ENCODE peak calls at places on chromosomes 5 and 9, in eight cellular contexts. G is epithelial cell of esophagus, W is spleen, O is Calu3, S is GM10248, M is glutamatergic neuron, N is BE2C, C is upper lobe of right lung. I is an unnamed sample.

GRCh38 chr5:179487145-179487544 is 63.2 kb upstream of the RUFY1 start:
- DNase-seq in O (no peak), C (no peak), W (peak), M (no peak), S (no peak), G (no peak), N (no peak), I (no peak)

GRCh38 chr5:4080370-4080769 is 484.7 kb downstream of the IRX1 start:
- DNase-seq in O (no peak), C (no peak), G (no peak), S (no peak), M (no peak), N (no peak), W (no peak), I (no peak)

GRCh38 chr5:134018154-134018985 is 13.6 kb upstream of the VDAC1 start:
- DNase-seq in W (peak), C (no peak), G (peak), N (no peak), O (peak), M (no peak), S (no peak), I (no peak)

GRCh38 chr5:52491071-52491828 is 296.5 kb upstream of the ITGA1 start:
- DNase-seq in C (no peak), W (no peak), M (peak), G (no peak), S (no peak), O (no peak), N (no peak), I (no peak)

GRCh38 chr9:18268381-18268780 is 205.6 kb upstream of the ADAMTSL1 start:
- DNase-seq in G (peak), S (no peak), M (no peak), N (no peak), C (no peak), O (peak), W (no peak), I (no peak)

GRCh38 chr5:143025376-143025775 is 255.2 kb downstream of the ARHGAP26 start:
- DNase-seq in G (no peak), N (no peak), S (no peak), O (no peak), W (no peak), C (no peak), M (no peak), I (no peak)

GRCh38 chr5:113776832-113777525 is 263.5 kb downstream of the YTHDC2 start:
- DNase-seq in G (no peak), O (peak), M (no peak), W (no peak), S (no peak), N (no peak), C (no peak), I (no peak)

GRCh38 chr5:175658299-175659145 is 651 bp downstream of the HRH2 start:
- DNase-seq in M (peak), N (no peak), G (no peak), C (no peak), O (no peak), W (peak), S (no peak), I (no peak)

GRCh38 chr9:16136961-16137360 is 584.1 kb downstream of the CCDC171 start:
- DNase-seq in M (no peak), O (no peak), S (no peak), N (no peak), G (no peak), W (no peak), C (no peak), I (no peak)

GRCh38 chr5:38556115-38556598 is 289 bp downstream of the LIFR start:
- DNase-seq in O (no peak), W (peak), C (no peak), G (no peak), N (no peak), M (no peak), S (no peak), I (no peak)

GRCh38 chr9:113963017-113963620 is 87.0 kb downstream of the ZNF618 start:
- DNase-seq in C (no peak), O (peak), W (no peak), M (peak), S (peak), N (peak), G (peak), I (peak)

GRCh38 chr5:32710859-32711692 is at the start of gene NPR3:
- DNase-seq in N (no peak), W (no peak), C (no peak), M (peak), G (peak), O (no peak), S (no peak), I (peak)

GRCh38 chr5:82164957-82165698 is 113.0 kb downstream of the RPS23 start:
- DNase-seq in S (no peak), O (peak), N (peak), C (no peak), G (peak), W (no peak), M (peak), I (no peak)

GRCh38 chr5:114448496-114448895 is 86.6 kb downstream of the KCNN2 start:
- DNase-seq in W (no peak), G (no peak), O (no peak), C (no peak), S (no peak), N (no peak), M (no peak), I (no peak)

GRCh38 chr5:177132504-177133118 is 962 bp upstream of the NSD1 start:
- DNase-seq in M (peak), N (peak), G (peak), W (peak), C (no peak), S (no peak), O (no peak), I (peak)

GRCh38 chr9:13939129-13939528 is 374.8 kb downstream of the NFIB start:
- DNase-seq in S (no peak), M (no peak), O (no peak), G (peak), C (no peak), W (no peak), N (no peak), I (no peak)

GRCh38 chr9:93112116-93112863 is 16.3 kb downstream of the CARD19 start:
- DNase-seq in G (no peak), C (peak), N (peak), O (no peak), M (peak), W (peak), S (no peak), I (no peak)

GRCh38 chr5:176152191-176152932 is 85.9 kb upstream of the SIMC1 start:
- DNase-seq in S (no peak), O (no peak), N (no peak), C (no peak), G (no peak), W (no peak), M (peak), I (no peak)

DNA sequence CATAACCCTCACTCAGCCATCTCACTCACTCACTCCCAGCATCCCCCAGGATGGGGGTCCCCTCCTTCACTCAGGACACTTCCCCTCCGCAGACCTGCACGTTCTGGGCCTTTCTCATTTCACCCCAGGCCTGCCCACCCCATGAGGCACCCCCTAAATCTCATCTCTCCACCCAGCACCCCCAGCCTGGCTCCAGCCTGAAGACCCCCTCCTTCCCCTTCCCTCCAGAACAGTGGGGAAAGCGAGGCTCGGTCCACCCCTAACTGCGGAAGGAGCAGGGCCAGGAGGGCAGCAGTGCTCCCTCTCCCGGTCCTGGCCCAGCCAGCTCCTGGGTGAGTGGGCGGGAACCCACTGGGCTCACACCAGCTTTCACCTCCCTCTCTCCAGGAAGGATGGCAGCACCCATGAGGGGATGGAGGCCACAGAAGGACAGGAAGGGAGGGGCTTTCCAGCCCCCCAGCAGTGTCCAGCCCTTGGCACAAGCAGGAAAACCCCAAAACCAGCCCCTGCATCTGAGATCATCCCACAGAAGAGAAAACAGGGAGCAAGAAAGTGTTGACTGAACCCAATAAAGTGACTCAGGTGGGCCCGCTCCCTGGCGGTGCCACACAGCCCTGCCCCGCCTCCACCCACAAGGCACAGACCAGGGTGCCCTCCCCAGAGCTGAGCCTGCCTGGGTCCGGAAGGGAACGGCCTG is 55.0 kb downstream of the LRSAM1 start:
- DNase-seq in M (no peak), O (no peak), C (peak), N (no peak), G (no peak), W (no peak), S (no peak), I (no peak)
- TF ChIP-seq CTCF in M (no peak), O (no peak), C (no peak), N (no peak), G (no peak), W (no peak), S (no peak), I (no peak)

GRCh38 chr9:130999265-130999623 is 9.7 kb upstream of the LAMC3 start:
- DNase-seq in G (no peak), C (no peak), O (no peak), N (no peak), M (no peak), S (no peak), W (no peak), I (no peak)

GRCh38 chr9:130996672-130997394 is 12.1 kb upstream of the LAMC3 start:
- DNase-seq in S (no peak), W (no peak), M (no peak), C (no peak), O (no peak), G (no peak), N (no peak), I (no peak)

GRCh38 chr9:130998596-130999264 is 10.2 kb upstream of the LAMC3 start:
- DNase-seq in C (no peak), S (no peak), G (peak), M (no peak), O (no peak), W (no peak), N (no peak), I (no peak)

GRCh38 chr9:130997395-130997684 is 11.6 kb upstream of the LAMC3 start:
- DNase-seq in O (no peak), G (no peak), S (no peak), C (no peak), N (no peak), M (no peak), W (no peak), I (no peak)

GRCh38 chr9:130997925-130998595 is 10.9 kb upstream of the LAMC3 start:
- DNase-seq in C (peak), S (peak), W (no peak), M (peak), N (peak), G (peak), O (peak), I (peak)
- TF ChIP-seq CTCF in C (peak), S (peak), W (peak), M (peak), N (peak), G (peak), O (peak), I (peak)

DNA sequence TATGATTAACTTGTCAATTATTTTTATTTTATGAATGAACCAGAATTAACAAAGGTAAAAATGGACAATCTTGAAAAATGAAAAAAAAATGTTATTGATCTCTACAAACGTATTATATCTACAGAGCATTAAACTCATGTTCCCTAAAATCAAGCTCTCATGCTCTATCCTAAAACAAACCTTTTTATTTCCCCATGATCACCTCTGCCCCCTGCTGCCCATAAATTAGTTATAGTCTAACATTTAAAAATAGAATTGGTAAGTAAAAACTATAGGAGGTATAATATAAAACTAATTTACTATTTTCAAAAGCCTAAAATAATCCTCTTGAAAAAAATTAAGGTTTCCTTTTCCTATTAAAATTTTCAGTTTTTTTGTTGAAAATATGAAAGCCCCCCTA is 168.0 kb upstream of the POU5F2 start:
- DNase-seq in G (peak), M (no peak), N (peak), C (no peak), W (no peak), S (no peak), O (peak), I (no peak)
- TF ChIP-seq CTCF in G (peak), M (no peak), N (peak), C (peak), W (no peak), S (no peak), O (no peak), I (no peak)

DNA sequence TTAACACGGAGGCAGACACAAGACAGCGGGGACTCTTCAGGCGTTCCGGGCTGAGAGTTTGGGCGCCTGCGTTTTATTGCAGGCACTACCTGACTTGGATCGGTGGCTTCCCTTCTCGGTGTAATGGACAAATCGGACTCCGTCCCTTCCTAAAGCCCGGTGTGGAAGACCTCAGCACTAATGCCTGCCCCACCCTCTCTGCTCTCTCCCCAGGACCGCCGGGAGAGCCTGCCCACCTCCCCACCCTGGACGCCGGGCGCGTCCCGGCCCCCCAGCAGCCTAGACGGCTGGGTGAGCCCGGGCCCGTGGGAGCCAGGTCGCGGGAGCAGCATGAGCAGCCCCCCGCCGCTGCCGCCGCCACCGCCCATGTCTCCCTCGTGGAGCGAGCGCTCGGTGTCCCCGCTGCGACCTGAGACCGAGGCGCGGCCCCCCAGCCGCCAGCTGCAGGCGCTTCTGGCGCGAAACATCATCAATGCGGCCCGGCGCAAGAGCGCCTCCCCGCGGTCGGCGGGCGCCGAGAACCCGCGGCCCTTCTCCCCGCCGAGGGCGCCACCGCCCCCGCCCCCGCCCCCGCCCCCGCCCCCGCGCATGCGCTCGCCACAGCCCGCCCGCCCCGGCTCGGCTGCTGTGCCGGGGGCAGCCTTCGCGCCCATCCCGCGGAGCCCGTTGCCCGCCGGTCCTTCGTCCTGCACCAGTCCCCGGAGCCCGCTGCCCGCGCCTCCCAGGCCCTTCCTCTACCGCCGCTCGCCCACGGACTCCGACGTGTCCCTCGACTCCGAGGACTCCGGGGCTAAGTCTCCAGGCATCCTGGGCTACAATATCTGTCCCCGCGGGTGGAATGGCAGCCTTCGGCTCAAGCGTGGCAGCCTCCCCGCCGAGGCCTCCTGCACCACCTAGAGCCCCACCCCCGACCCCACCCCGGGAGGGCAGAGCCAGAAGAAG is 4.6 kb upstream of the MYOZ3 start:
- DNase-seq in C (peak), O (peak), S (peak), W (peak), G (peak), M (peak), N (peak), I (peak)
- TF ChIP-seq CTCF in C (peak), O (peak), S (peak), W (peak), G (peak), M (peak), N (peak), I (peak)

GRCh38 chr5:171340491-171340890 is 31.4 kb downstream of the TLX3 start:
- DNase-seq in W (no peak), M (no peak), G (no peak), O (no peak), S (no peak), C (no peak), N (no peak), I (no peak)

GRCh38 chr5:171335616-171336015 is 26.6 kb downstream of the TLX3 start:
- DNase-seq in O (no peak), W (peak), S (no peak), G (no peak), N (no peak), M (peak), C (no peak), I (no peak)

GRCh38 chr5:171340042-171340441 is 31.0 kb downstream of the TLX3 start:
- DNase-seq in C (no peak), O (no peak), S (no peak), W (no peak), G (no peak), N (no peak), M (no peak), I (no peak)

GRCh38 chr5:171336486-171337206 is 27.6 kb downstream of the TLX3 start:
- DNase-seq in N (peak), W (peak), G (peak), M (peak), C (no peak), O (peak), S (no peak), I (no peak)

DNA sequence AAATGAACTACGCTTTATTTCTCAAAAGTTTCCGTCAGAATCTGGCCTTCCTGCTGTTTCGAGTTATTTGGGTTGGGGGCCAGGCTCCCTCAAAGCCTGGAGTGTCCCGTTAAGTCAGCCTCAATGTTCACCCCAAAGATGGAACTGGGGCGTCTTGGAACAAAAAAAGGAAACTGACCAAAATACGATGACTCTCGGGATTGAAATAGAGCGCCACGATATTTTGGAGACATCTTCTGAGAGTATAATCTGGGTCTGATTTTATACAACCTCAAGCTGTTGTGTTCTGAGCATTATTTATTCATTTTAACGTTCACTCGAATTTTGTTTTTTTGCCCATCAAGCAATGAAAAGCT is 28.1 kb downstream of the TLX3 start:
- DNase-seq in C (no peak), S (no peak), M (no peak), O (no peak), G (no peak), N (no peak), W (no peak), I (no peak)
- TF ChIP-seq CTCF in C (no peak), S (no peak), M (no peak), O (no peak), G (no peak), N (no peak), W (no peak), I (no peak)

I was measured in GM13976.